ENCODE peak calls at places on chromosomes 1 and 21, in six cellular contexts. P is K562, E is A549, G is IMR-90, B is HepG2, V is GM12878. Y is an unnamed sample.

GRCh38 chr21:45980697-45981096 is 873 bp upstream of the COL6A1 start:
- DNase-seq in P (no peak), E (no peak), G (no peak), B (no peak), V (no peak), Y (no peak)

GRCh38 chr1:233294991-233295774 is at the start of gene PCNX2:
- DNase-seq in P (no peak), E (peak; percentile 88), G (peak; percentile 74), B (no peak), V (no peak), Y (peak; percentile 93)

GRCh38 chr1:116345830-116346229 is 27.2 kb upstream of the ATP1A1 start:
- DNase-seq in P (no peak), E (no peak), G (no peak), B (no peak), V (no peak), Y (no peak)

GRCh38 chr21:26072891-26073615 is 97.5 kb downstream of the APP start:
- DNase-seq in P (no peak), E (no peak), G (peak; percentile 87), B (no peak), V (no peak), Y (no peak)

GRCh38 chr1:202233824-202234223 is 40.2 kb downstream of the LGR6 start:
- DNase-seq in P (no peak), E (no peak), G (no peak), B (no peak), V (no peak), Y (no peak)

GRCh38 chr1:55468438-55468837 is 253.3 kb upstream of the USP24 start:
- DNase-seq in P (no peak), E (no peak), G (peak; percentile 18), B (no peak), V (no peak), Y (no peak)

GRCh38 chr1:93124556-93125368 is 45.7 kb downstream of the MTF2 start:
- DNase-seq in P (no peak), E (no peak), G (no peak), B (no peak), V (no peak), Y (no peak)

GRCh38 chr21:44454747-44455523 is at the start of gene LRRC3:
- DNase-seq in P (peak; percentile 95), E (peak; percentile 58), G (peak; percentile 30), B (peak; percentile 82), V (peak; percentile 1), Y (peak; percentile 100)

GRCh38 chr1:219239518-219239917 is 65.8 kb downstream of the LYPLAL1 start:
- DNase-seq in P (no peak), E (no peak), G (no peak), B (no peak), V (no peak), Y (no peak)

GRCh38 chr1:8203551-8203950 is 114.4 kb upstream of the SLC45A1 start:
- DNase-seq in P (no peak), E (no peak), G (no peak), B (no peak), V (no peak), Y (no peak)

GRCh38 chr1:154772611-154773515 is 97.2 kb downstream of the KCNN3 start:
- DNase-seq in P (no peak), E (no peak), G (no peak), B (no peak), V (no peak), Y (no peak)

GRCh38 chr1:234656981-234657651 is 47.1 kb upstream of the IRF2BP2 start:
- DNase-seq in P (no peak), E (peak; percentile 85), G (peak; percentile 99), B (peak; percentile 38), V (no peak), Y (no peak)

GRCh38 chr1:17923684-17924083 is 168.6 kb downstream of the ACTL8 start:
- DNase-seq in P (no peak), E (no peak), G (no peak), B (no peak), V (no peak), Y (no peak)

GRCh38 chr1:174875306-174875705 is 124.4 kb upstream of the CACYBP start:
- DNase-seq in P (no peak), E (no peak), G (no peak), B (peak; percentile 49), V (no peak), Y (peak; percentile 22)

GRCh38 chr1:41891403-41891896 is 27.3 kb downstream of the HIVEP3 start:
- DNase-seq in P (no peak), E (no peak), G (peak; percentile 54), B (peak; percentile 10), V (peak; percentile 68), Y (no peak)

GRCh38 chr21:35045539-35046222 is 3.4 kb downstream of the RUNX1 start:
- DNase-seq in P (no peak), E (no peak), G (no peak), B (no peak), V (no peak), Y (no peak)

GRCh38 chr1:110002695-110003094 is 18.1 kb downstream of the AHCYL1 start:
- DNase-seq in P (no peak), E (no peak), G (no peak), B (no peak), V (no peak), Y (no peak)

GRCh38 chr1:98920441-98921110 is 84.1 kb downstream of the PLPPR5 start:
- DNase-seq in P (no peak), E (no peak), G (peak; percentile 77), B (no peak), V (no peak), Y (no peak)

GRCh38 chr1:62070384-62071011 is 124.2 kb upstream of the L1TD1 start:
- DNase-seq in P (peak; percentile 21), E (peak; percentile 11), G (peak; percentile 13), B (no peak), V (no peak), Y (peak; percentile 29)

GRCh38 chr1:203663294-203663693 is 36.7 kb downstream of the ATP2B4 start:
- DNase-seq in P (no peak), E (peak; percentile 31), G (peak; percentile 98), B (no peak), V (no peak), Y (no peak)

GRCh38 chr1:203662821-203663220 is 36.2 kb downstream of the ATP2B4 start:
- DNase-seq in P (no peak), E (no peak), G (no peak), B (no peak), V (no peak), Y (no peak)

GRCh38 chr1:203660069-203660468 is 33.4 kb downstream of the ATP2B4 start:
- DNase-seq in P (no peak), E (no peak), G (no peak), B (no peak), V (no peak), Y (no peak)

GRCh38 chr1:203661572-203661971 is 34.9 kb downstream of the ATP2B4 start:
- DNase-seq in P (no peak), E (no peak), G (no peak), B (peak; percentile 55), V (no peak), Y (no peak)

GRCh38 chr1:203660931-203661484 is 34.4 kb downstream of the ATP2B4 start:
- DNase-seq in P (no peak), E (no peak), G (no peak), B (no peak), V (no peak), Y (no peak)
- TF ChIP-seq BHLHE40 in P (no peak), E (no peak), G (no peak), B (no peak), V (no peak), Y (no peak)

GRCh38 chr1:119010201-119010600 is 22.1 kb upstream of the TBX15 start:
- DNase-seq in P (no peak), E (no peak), G (peak; percentile 4), B (no peak), V (no peak), Y (no peak)

GRCh38 chr1:119007672-119008482 is 19.7 kb upstream of the TBX15 start:
- DNase-seq in P (no peak), E (no peak), G (no peak), B (no peak), V (no peak), Y (no peak)

GRCh38 chr1:119007343-119007671 is 19.2 kb upstream of the TBX15 start:
- DNase-seq in P (no peak), E (no peak), G (no peak), B (no peak), V (no peak), Y (no peak)

GRCh38 chr1:119009300-119009660 is 21.1 kb upstream of the TBX15 start:
- DNase-seq in P (no peak), E (no peak), G (no peak), B (no peak), V (no peak), Y (no peak)

GRCh38 chr1:119008483-119009299 is 20.5 kb upstream of the TBX15 start:
- DNase-seq in P (peak; percentile 42), E (peak; percentile 14), G (peak; percentile 54), B (peak; percentile 44), V (peak; percentile 31), Y (peak; percentile 44)
- TF ChIP-seq BHLHE40 in P (no peak), E (no peak), G (no peak), B (no peak), V (no peak), Y (no peak)

GRCh38 chr1:216502528-216503162 is 79.4 kb upstream of the USH2A start:
- DNase-seq in P (no peak), E (no peak), G (peak; percentile 8), B (no peak), V (no peak), Y (no peak)
- TF ChIP-seq BHLHE40 in P (no peak), E (no peak), G (no peak), B (no peak), V (no peak), Y (no peak)

DNA sequence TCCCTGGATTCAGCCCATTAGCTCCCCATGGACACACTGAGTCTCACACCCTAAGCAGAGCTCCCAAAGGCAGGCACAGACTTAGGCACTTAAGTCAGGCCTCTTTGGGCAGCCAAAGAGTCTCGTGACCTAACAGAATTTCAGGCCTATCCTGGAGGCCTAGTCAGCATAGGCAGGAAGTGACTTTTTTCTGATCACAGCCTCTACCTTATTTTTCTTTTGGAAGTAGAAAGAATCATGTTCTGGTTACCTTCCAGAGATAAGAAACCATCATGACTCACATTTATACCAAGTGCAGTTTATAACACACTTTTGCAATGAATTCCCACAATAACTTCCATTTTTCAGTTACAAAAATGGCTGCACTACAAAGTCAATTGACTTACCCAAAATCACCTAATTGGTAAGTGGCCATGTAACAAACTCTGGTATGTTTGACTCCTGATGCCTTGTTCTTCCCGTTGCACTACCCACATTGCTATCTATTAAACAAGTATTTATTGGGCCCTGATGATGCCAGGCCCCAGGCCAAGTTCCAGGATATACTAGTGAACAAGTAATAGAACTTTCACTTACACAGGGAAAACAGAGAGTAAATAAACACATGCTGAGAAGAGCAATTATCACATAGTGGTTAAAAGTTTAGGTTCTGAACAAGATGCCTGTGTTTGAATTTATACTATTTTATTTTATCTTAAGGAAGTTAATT is 74.3 kb downstream of the SH3GLB1 start:
- DNase-seq in P (no peak), E (no peak), G (peak; percentile 86), B (no peak), V (no peak), Y (no peak)
- TF ChIP-seq BHLHE40 in P (peak; percentile 52), E (no peak), G (peak; percentile 61), B (no peak), V (no peak), Y (no peak)